ENCODE peak calls at places on chromosomes 5 and 9, in eight cellular contexts. B, K, R, J, X, L, Q and W are unnamed samples.

GRCh38 chr9:75974006-75974766 is 83.7 kb downstream of the PCSK5 start:
- DNase-seq in B (no peak), K (no peak), R (no peak), J (no peak), X (no peak), L (no peak), Q (peak), W (no peak)

GRCh38 chr5:115551415-115551814 is 6.8 kb upstream of the FEM1C start:
- DNase-seq in B (no peak), K (peak), R (no peak), J (peak), X (no peak), L (no peak), Q (peak), W (peak)

GRCh38 chr9:91177661-91178280 is 183.9 kb downstream of the AUH start:
- DNase-seq in B (no peak), K (no peak), R (peak), J (no peak), X (peak), L (peak), Q (peak), W (no peak)

GRCh38 chr9:137311971-137312851 is 10.1 kb upstream of the NRARP start:
- DNase-seq in B (peak), K (no peak), R (no peak), J (no peak), X (no peak), L (peak), Q (no peak), W (no peak)

GRCh38 chr9:4615251-4615650 is 46.8 kb upstream of the PLPP6 start:
- DNase-seq in B (no peak), K (peak), R (no peak), J (no peak), X (no peak), L (no peak), Q (peak), W (peak)

GRCh38 chr9:99416007-99416406 is 193.9 kb downstream of the SEC61B start:
- DNase-seq in B (no peak), K (no peak), R (no peak), J (peak), X (no peak), L (no peak), Q (peak), W (peak)

GRCh38 chr5:106827061-106827460 is 843.7 kb downstream of the EFNA5 start:
- DNase-seq in B (no peak), K (peak), R (no peak), J (no peak), X (no peak), L (no peak), Q (peak), W (peak)

GRCh38 chr5:96997265-96997859 is 61.5 kb downstream of the LNPEP start:
- DNase-seq in B (no peak), K (peak), R (peak), J (peak), X (no peak), L (no peak), Q (peak), W (peak)

GRCh38 chr5:103519550-103519949 is 43.0 kb downstream of the NUDT12 start:
- DNase-seq in B (no peak), K (peak), R (no peak), J (no peak), X (no peak), L (no peak), Q (no peak), W (peak)

GRCh38 chr5:77960863-77961396 is 184.8 kb upstream of the TBCA start:
- DNase-seq in B (no peak), K (no peak), R (no peak), J (no peak), X (no peak), L (no peak), Q (no peak), W (no peak)

GRCh38 chr9:12863624-12864023 is 88.8 kb downstream of the LURAP1L start:
- DNase-seq in B (no peak), K (no peak), R (no peak), J (no peak), X (no peak), L (no peak), Q (no peak), W (no peak)

GRCh38 chr9:136283291-136284235 is 20.3 kb downstream of the CCDC187 start:
- DNase-seq in B (peak), K (peak), R (peak), J (peak), X (peak), L (no peak), Q (peak), W (peak)

GRCh38 chr9:110031511-110032173 is 176.3 kb downstream of the C9orf152 start:
- DNase-seq in B (no peak), K (peak), R (no peak), J (no peak), X (no peak), L (no peak), Q (peak), W (peak)

GRCh38 chr9:101566904-101567724 is 27.7 kb downstream of the PPP3R2 start:
- DNase-seq in B (no peak), K (peak), R (peak), J (peak), X (no peak), L (no peak), Q (peak), W (peak)

GRCh38 chr9:114745879-114746550 is 59.8 kb downstream of the TNFSF15 start:
- DNase-seq in B (no peak), K (no peak), R (no peak), J (no peak), X (no peak), L (no peak), Q (peak), W (no peak)

GRCh38 chr9:73199886-73200285 is 48.2 kb downstream of the ANXA1 start:
- DNase-seq in B (no peak), K (no peak), R (peak), J (no peak), X (no peak), L (no peak), Q (peak), W (no peak)

DNA sequence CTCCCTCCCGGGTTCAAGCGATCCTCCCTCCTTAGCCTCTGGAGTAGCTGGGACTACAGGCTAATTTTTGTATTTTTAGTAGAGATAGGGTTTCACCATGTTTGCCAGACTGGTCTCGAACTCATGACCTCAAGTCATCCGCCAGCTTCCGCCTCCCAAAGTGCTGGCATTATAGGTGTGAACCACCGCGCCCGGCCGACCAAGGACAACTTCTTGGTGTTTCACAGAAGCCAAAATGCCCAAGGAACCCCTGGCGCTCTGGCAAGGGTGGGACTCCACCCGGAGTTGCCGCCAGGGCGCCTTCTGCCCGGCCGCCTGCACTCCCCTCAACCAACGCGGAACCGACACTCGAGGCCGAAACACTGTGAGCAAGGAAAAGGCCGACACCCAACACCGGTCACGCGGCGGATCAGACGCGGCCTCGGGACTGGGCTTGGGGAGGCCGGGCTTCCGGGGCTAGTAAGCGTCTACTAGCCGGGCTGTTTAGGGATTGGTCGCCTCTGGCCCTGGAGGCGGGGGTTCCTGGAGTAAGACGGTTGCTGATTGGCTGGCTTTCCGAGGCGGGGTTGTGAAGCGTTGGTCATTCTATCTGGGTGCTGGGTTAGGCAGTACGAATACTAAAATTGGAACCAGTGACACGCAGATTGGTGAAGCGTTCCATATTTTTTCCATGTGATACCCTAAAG is 7.7 kb upstream of the CFAP157 start:
- DNase-seq in B (peak), K (peak), R (no peak), J (peak), X (peak), L (peak), Q (peak), W (peak)
- TF ChIP-seq CTCF in B (no peak), K (peak), R (no peak), J (no peak), X (no peak), L (no peak), Q (no peak), W (no peak)

GRCh38 chr5:2740051-2740848 is 11.2 kb downstream of the IRX2 start:
- DNase-seq in B (no peak), K (no peak), R (no peak), J (no peak), X (peak), L (no peak), Q (peak), W (no peak)

GRCh38 chr5:2738700-2739359 is 12.6 kb downstream of the IRX2 start:
- DNase-seq in B (no peak), K (no peak), R (no peak), J (no peak), X (peak), L (no peak), Q (no peak), W (no peak)

GRCh38 chr5:2738156-2738699 is 13.2 kb downstream of the IRX2 start:
- DNase-seq in B (no peak), K (no peak), R (no peak), J (no peak), X (peak), L (no peak), Q (no peak), W (no peak)

GRCh38 chr5:2740849-2741555 is 10.5 kb downstream of the IRX2 start:
- DNase-seq in B (no peak), K (no peak), R (no peak), J (no peak), X (peak), L (no peak), Q (peak), W (no peak)

GRCh38 chr5:2739360-2740050 is 12.0 kb downstream of the IRX2 start:
- DNase-seq in B (peak), K (no peak), R (no peak), J (no peak), X (peak), L (no peak), Q (peak), W (no peak)
- H3K4me3 ChIP-seq in B (peak), K (peak), R (no peak), J (no peak), X (peak), L (peak), Q (peak), W (peak)

GRCh38 chr9:93010696-93011095 is 47.8 kb upstream of the SUSD3 start:
- DNase-seq in B (no peak), K (no peak), R (no peak), J (no peak), X (no peak), L (peak), Q (no peak), W (no peak)
- TF ChIP-seq CTCF in B (no peak), K (no peak), R (no peak), J (no peak), X (no peak), L (no peak), Q (no peak), W (no peak)

GRCh38 chr9:132773093-132773492 is 102.8 kb downstream of the GTF3C4 start:
- DNase-seq in B (no peak), K (no peak), R (no peak), J (no peak), X (no peak), L (peak), Q (no peak), W (no peak)

GRCh38 chr9:132769895-132770774 is 99.9 kb downstream of the GTF3C4 start:
- DNase-seq in B (peak), K (peak), R (peak), J (peak), X (peak), L (peak), Q (peak), W (peak)

GRCh38 chr9:132768932-132769894 is 98.9 kb downstream of the GTF3C4 start:
- DNase-seq in B (peak), K (peak), R (peak), J (peak), X (peak), L (peak), Q (peak), W (peak)

GRCh38 chr9:132773764-132774339 is 103.6 kb downstream of the GTF3C4 start:
- DNase-seq in B (no peak), K (no peak), R (no peak), J (no peak), X (no peak), L (peak), Q (no peak), W (no peak)

GRCh38 chr9:132770775-132771310 is 100.6 kb downstream of the GTF3C4 start:
- DNase-seq in B (no peak), K (no peak), R (no peak), J (peak), X (no peak), L (peak), Q (no peak), W (no peak)
- H3K4me3 ChIP-seq in B (peak), K (peak), R (no peak), J (peak), X (peak), L (peak), Q (peak), W (peak)

DNA sequence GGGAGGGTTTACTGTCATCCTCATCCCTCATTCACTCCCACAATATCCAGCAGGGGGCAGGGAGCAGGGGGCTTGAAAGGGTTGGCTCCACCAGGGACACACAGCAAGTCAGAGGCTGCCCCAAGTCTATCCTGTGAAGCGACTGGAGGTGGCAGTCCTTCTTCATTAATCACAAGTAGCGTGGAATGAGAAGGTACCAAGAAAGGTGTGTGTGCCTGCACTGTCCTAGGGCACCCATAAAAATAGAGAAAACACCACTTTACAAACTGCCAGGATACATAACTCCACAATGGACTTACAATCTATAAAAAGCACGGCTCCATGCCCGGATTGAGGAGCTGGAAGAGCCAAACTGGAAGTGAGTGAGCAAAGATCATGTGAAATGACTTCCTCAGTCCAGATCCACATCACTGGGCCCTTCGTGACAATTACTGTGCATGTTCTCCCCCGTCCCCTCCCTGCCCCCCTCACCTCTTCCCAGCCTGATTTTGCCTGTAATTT is 183.9 kb downstream of the SLIT3 start:
- DNase-seq in B (no peak), K (no peak), R (no peak), J (no peak), X (no peak), L (no peak), Q (no peak), W (no peak)
- TF ChIP-seq CTCF in B (peak), K (peak), R (no peak), J (no peak), X (no peak), L (no peak), Q (no peak), W (no peak)

DNA sequence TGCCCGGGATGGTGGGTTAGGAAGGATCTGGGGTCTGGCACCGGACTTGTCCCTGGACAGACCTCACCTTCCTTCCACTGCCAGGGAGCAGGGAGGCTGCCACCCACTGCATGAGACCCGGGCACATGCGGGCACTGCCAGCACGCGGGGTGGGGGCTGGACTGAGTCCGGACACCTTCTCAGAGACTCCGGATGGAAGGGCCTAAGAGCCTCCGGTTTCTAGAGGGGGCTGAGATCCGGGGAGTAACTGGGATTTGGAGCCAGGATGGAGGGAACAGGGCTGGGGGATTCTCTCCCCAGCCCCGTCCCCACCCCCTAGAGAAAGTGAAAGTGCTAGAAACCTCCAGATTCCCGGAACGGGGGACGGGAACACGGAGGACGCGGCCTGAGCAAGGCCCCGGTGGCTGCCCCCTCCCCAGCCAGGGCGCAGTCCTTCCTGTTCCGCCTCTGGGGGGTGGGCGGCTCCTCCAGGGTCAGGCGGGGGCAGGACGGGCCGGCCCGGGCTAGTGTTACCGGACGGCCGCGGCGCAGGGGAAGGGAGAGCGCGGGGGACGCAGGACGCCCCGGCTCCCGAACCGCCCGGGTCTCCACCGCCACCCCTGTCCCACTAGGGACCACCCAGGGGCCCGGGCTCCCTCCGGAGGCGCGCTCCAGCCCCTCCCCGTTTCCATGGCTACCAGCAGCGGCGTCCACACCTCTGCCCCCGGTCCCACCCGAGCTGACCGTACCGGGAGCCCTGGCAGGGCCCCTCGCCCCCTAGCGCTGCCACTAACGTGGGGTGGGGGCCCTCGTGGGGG is 735 bp downstream of the SLC12A7 start:
- DNase-seq in B (no peak), K (no peak), R (no peak), J (no peak), X (no peak), L (no peak), Q (peak), W (no peak)
- H3K4me3 ChIP-seq in B (peak), K (peak), R (peak), J (no peak), X (peak), L (peak), Q (peak), W (peak)

GRCh38 chr5:73215525-73215890 is 42.5 kb downstream of the TMEM174 start:
- DNase-seq in B (no peak), K (no peak), R (no peak), J (no peak), X (no peak), L (no peak), Q (no peak), W (no peak)

GRCh38 chr5:73215891-73216610 is 43.1 kb downstream of the TMEM174 start:
- DNase-seq in B (peak), K (peak), R (peak), J (peak), X (no peak), L (no peak), Q (peak), W (peak)

GRCh38 chr5:73222173-73222572 is 49.2 kb downstream of the TMEM174 start:
- DNase-seq in B (no peak), K (no peak), R (no peak), J (no peak), X (no peak), L (no peak), Q (no peak), W (no peak)

GRCh38 chr5:73214921-73215490 is 42.0 kb downstream of the TMEM174 start:
- DNase-seq in B (no peak), K (no peak), R (no peak), J (no peak), X (no peak), L (no peak), Q (no peak), W (no peak)

GRCh38 chr5:73218552-73219171 is 45.7 kb downstream of the TMEM174 start:
- DNase-seq in B (no peak), K (peak), R (no peak), J (no peak), X (no peak), L (no peak), Q (peak), W (peak)
- TF ChIP-seq CTCF in B (no peak), K (peak), R (no peak), J (no peak), X (no peak), L (no peak), Q (peak), W (peak)

GRCh38 chr5:15007549-15008142 is 136.1 kb upstream of the ANKH start:
- DNase-seq in B (no peak), K (no peak), R (no peak), J (no peak), X (no peak), L (no peak), Q (no peak), W (no peak)
- H3K4me3 ChIP-seq in B (no peak), K (no peak), R (no peak), J (no peak), X (no peak), L (no peak), Q (no peak), W (no peak)

GRCh38 chr5:27652505-27652904 is 614.1 kb upstream of the CDH9 start:
- DNase-seq in B (no peak), K (no peak), R (no peak), J (no peak), X (no peak), L (no peak), Q (no peak), W (no peak)
- TF ChIP-seq CTCF in B (no peak), K (peak), R (no peak), J (no peak), X (no peak), L (no peak), Q (no peak), W (no peak)

GRCh38 chr5:141649056-141649688 is 2.0 kb downstream of the FCHSD1 start:
- DNase-seq in B (no peak), K (no peak), R (no peak), J (no peak), X (no peak), L (no peak), Q (no peak), W (no peak)

GRCh38 chr5:141651728-141652105 is 499 bp upstream of the FCHSD1 start:
- DNase-seq in B (no peak), K (no peak), R (no peak), J (no peak), X (no peak), L (no peak), Q (no peak), W (no peak)

GRCh38 chr5:141647851-141648250 is 3.4 kb downstream of the FCHSD1 start:
- DNase-seq in B (no peak), K (no peak), R (no peak), J (no peak), X (no peak), L (no peak), Q (no peak), W (no peak)

GRCh38 chr5:141650851-141651727 is at the start of gene FCHSD1:
- DNase-seq in B (peak), K (peak), R (peak), J (peak), X (peak), L (peak), Q (peak), W (peak)

GRCh38 chr5:141649972-141650371 is 1.2 kb downstream of the FCHSD1 start:
- DNase-seq in B (no peak), K (no peak), R (no peak), J (no peak), X (no peak), L (no peak), Q (no peak), W (no peak)
- H3K4me3 ChIP-seq in B (no peak), K (no peak), R (no peak), J (no peak), X (peak), L (no peak), Q (no peak), W (no peak)